ENCODE peak calls at places on chromosomes 12 and 14, in five cellular contexts. Z, B, Y, J and W are unnamed samples.

GRCh38 chr12:99745895-99746294 is 98.3 kb downstream of the GARIN6 start:
- DNase-seq in Z (no peak), B (no peak), Y (no peak), J (no peak), W (no peak)

GRCh38 chr12:30818562-30818961 is 63.8 kb upstream of the CAPRIN2 start:
- DNase-seq in Z (no peak), B (no peak), Y (no peak), J (no peak), W (no peak)

GRCh38 chr14:29580763-29581162 is 346.9 kb downstream of the PRKD1 start:
- DNase-seq in Z (no peak), B (no peak), Y (no peak), J (no peak), W (no peak)

GRCh38 chr12:42810006-42810405 is 220.5 kb upstream of the PRICKLE1 start:
- DNase-seq in Z (no peak), B (peak; percentile 77), Y (peak; percentile 64), J (no peak), W (no peak)

GRCh38 chr12:118773956-118774723 is 207.2 kb upstream of the SRRM4 start:
- DNase-seq in Z (no peak), B (no peak), Y (no peak), J (no peak), W (no peak)

GRCh38 chr12:4037747-4038312 is 164.6 kb upstream of the PARP11 start:
- DNase-seq in Z (peak; percentile 23), B (peak; percentile 16), Y (peak; percentile 54), J (peak; percentile 35), W (no peak)

GRCh38 chr12:126397071-126397571 is 1331.9 kb downstream of the AACS start:
- DNase-seq in Z (no peak), B (peak; percentile 66), Y (no peak), J (no peak), W (no peak)

GRCh38 chr12:34358198-34358597 is 335.9 kb downstream of the ALG10 start:
- DNase-seq in Z (no peak), B (no peak), Y (no peak), J (no peak), W (no peak)

GRCh38 chr14:55580401-55581010 is 499 bp downstream of the KTN1 start:
- DNase-seq in Z (peak; percentile 19), B (no peak), Y (peak; percentile 34), J (peak; percentile 32), W (peak; percentile 39)

GRCh38 chr14:91380610-91381371 is 36.8 kb downstream of the CCDC88C start:
- DNase-seq in Z (no peak), B (peak; percentile 58), Y (no peak), J (no peak), W (no peak)

GRCh38 chr12:46964496-46965098 is 114.8 kb upstream of the PCED1B start:
- DNase-seq in Z (no peak), B (peak; percentile 88), Y (peak; percentile 84), J (peak; percentile 44), W (no peak)

GRCh38 chr12:66352197-66352596 is 49.9 kb downstream of the HELB start:
- DNase-seq in Z (no peak), B (peak; percentile 4), Y (peak; percentile 25), J (no peak), W (no peak)

GRCh38 chr12:124553862-124554428 is 13.5 kb downstream of the NCOR2 start:
- DNase-seq in Z (no peak), B (no peak), Y (no peak), J (no peak), W (no peak)

GRCh38 chr12:97250483-97250882 is 212.1 kb upstream of the RMST start:
- DNase-seq in Z (no peak), B (no peak), Y (no peak), J (no peak), W (no peak)

GRCh38 chr14:78790262-78790661 is 620.1 kb downstream of the NRXN3 start:
- DNase-seq in Z (no peak), B (no peak), Y (no peak), J (no peak), W (no peak)

GRCh38 chr12:11497995-11498394 is 102.6 kb upstream of the PRB2 start:
- DNase-seq in Z (no peak), B (no peak), Y (no peak), J (no peak), W (no peak)

GRCh38 chr14:61374284-61374683 is 52.9 kb downstream of the PRKCH start:
- DNase-seq in Z (no peak), B (no peak), Y (no peak), J (no peak), W (no peak)

GRCh38 chr12:124947561-124948398 is 33.3 kb upstream of the UBC start:
- DNase-seq in Z (no peak), B (no peak), Y (no peak), J (no peak), W (no peak)

GRCh38 chr14:80538633-80539375 is 327.5 kb upstream of the DIO2 start:
- DNase-seq in Z (no peak), B (no peak), Y (no peak), J (no peak), W (no peak)

GRCh38 chr14:95216013-95216412 is 58.7 kb upstream of the DICER1 start:
- DNase-seq in Z (no peak), B (no peak), Y (no peak), J (no peak), W (no peak)

GRCh38 chr14:105496831-105497591 is 6.0 kb downstream of the TEDC1 start:
- DNase-seq in Z (no peak), B (no peak), Y (no peak), J (no peak), W (no peak)

GRCh38 chr14:67228325-67228984 is 12.8 kb upstream of the PALS1 start:
- DNase-seq in Z (no peak), B (peak; percentile 39), Y (peak; percentile 51), J (no peak), W (no peak)